ENCODE peak calls at places on chromosomes 16 and 17, in four cellular contexts. V is IMR-90, U is left lung, D is SK-N-SH. H is an unnamed sample.
A peak's percentile ranks its signal among the peaks of the same experiment; 100 is the strongest.

GRCh38 chr16:53991181-53992056 is 287.5 kb downstream of the FTO start:
- DNase-seq in D (no peak), V (peak; percentile 75), U (peak; percentile 55), H (no peak)

GRCh38 chr17:65346166-65346565 is 209.0 kb downstream of the RGS9 start:
- DNase-seq in V (no peak), U (no peak), D (no peak), H (no peak)

GRCh38 chr17:51640108-51640622 is 379.8 kb downstream of the UTP18 start:
- DNase-seq in V (no peak), D (peak; percentile 27), U (no peak), H (no peak)

GRCh38 chr16:66265556-66266133 is 100.8 kb upstream of the CDH5 start:
- DNase-seq in D (no peak), U (no peak), V (no peak), H (no peak)

GRCh38 chr16:28292731-28293588 is 635 bp downstream of the SBK1 start:
- DNase-seq in U (no peak), D (peak; percentile 74), V (no peak), H (no peak)

GRCh38 chr17:12789976-12790805 is 893 bp downstream of the ARHGAP44 start:
- DNase-seq in U (peak; percentile 33), D (no peak), V (no peak), H (no peak)

GRCh38 chr16:84475643-84476240 is 28.7 kb downstream of the MEAK7 start:
- DNase-seq in D (no peak), V (peak; percentile 8), U (no peak), H (no peak)

GRCh38 chr17:82356028-82356427 is 3.0 kb upstream of the TEX19 start:
- DNase-seq in D (no peak), V (no peak), U (no peak), H (no peak)

GRCh38 chr17:75850928-75851692 is 4.0 kb downstream of the WBP2 start:
- DNase-seq in D (no peak), V (no peak), U (no peak), H (no peak)

GRCh38 chr16:87418216-87418615 is 26.1 kb downstream of the MAP1LC3B start:
- DNase-seq in V (no peak), D (no peak), U (no peak), H (no peak)

GRCh38 chr16:3259829-3260228 is 3.4 kb upstream of the MEFV start:
- DNase-seq in D (no peak), U (no peak), V (no peak), H (no peak)

GRCh38 chr17:46736100-46736499 is 82.4 kb downstream of the WNT3 start:
- DNase-seq in V (no peak), U (no peak), D (no peak), H (no peak)

GRCh38 chr17:11644265-11645212 is 46.3 kb downstream of the DNAH9 start:
- DNase-seq in D (peak; percentile 70), U (peak; percentile 54), V (peak; percentile 36), H (no peak)

GRCh38 chr16:9932919-9933653 is 249.1 kb downstream of the GRIN2A start:
- DNase-seq in D (no peak), U (no peak), V (no peak), H (no peak)

GRCh38 chr17:33057564-33057963 is 65.9 kb downstream of the SPACA3 start:
- DNase-seq in V (no peak), D (no peak), U (no peak), H (no peak)

GRCh38 chr16:49311823-49312222 is 30.2 kb upstream of the CBLN1 start:
- DNase-seq in U (no peak), V (no peak), D (no peak), H (no peak)

GRCh38 chr17:45900723-45901415 is 6.5 kb downstream of the MAPT start:
- DNase-seq in D (no peak), U (no peak), V (no peak), H (no peak)

GRCh38 chr17:82084373-82085030 is 13.5 kb downstream of the FASN start:
- DNase-seq in D (no peak), V (no peak), U (no peak), H (no peak)

GRCh38 chr17:57518587-57519118 is 226.4 kb downstream of the CCDC182 start:
- DNase-seq in V (no peak), U (no peak), D (peak; percentile 74), H (no peak)

GRCh38 chr16:49000594-49000993 is 281.0 kb downstream of the CBLN1 start:
- DNase-seq in D (no peak), U (no peak), V (no peak), H (no peak)

GRCh38 chr17:77141846-77142449 is 1.2 kb downstream of the SEC14L1 start:
- DNase-seq in U (no peak), D (no peak), V (no peak), H (no peak)

GRCh38 chr16:397135-397661 is at the start of gene NME4:
- DNase-seq in D (peak; percentile 86), V (no peak), U (no peak), H (no peak)

GRCh38 chr17:80559688-80560290 is 15.2 kb downstream of the RPTOR start:
- DNase-seq in V (peak; percentile 88), U (no peak), D (no peak), H (no peak)

GRCh38 chr17:34750004-34750403 is 170.6 kb downstream of the TMEM132E start:
- DNase-seq in U (no peak), V (no peak), D (no peak), H (no peak)

GRCh38 chr17:40303706-40304450 is 5.1 kb upstream of the RARA start:
- DNase-seq in U (no peak), V (peak; percentile 50), D (peak; percentile 56), H (no peak)

GRCh38 chr16:64238576-64238975 is 883.3 kb downstream of the CDH11 start:
- DNase-seq in D (no peak), U (no peak), V (peak; percentile 23), H (no peak)

GRCh38 chr17:45948881-45949624 is 50.0 kb upstream of the STH start:
- DNase-seq in D (no peak), V (peak; percentile 49), U (peak; percentile 62), H (no peak)

GRCh38 chr16:81367821-81368220 is 53.1 kb downstream of the GAN start:
- DNase-seq in U (no peak), D (no peak), V (no peak), H (no peak)

GRCh38 chr16:79599837-79600635 is 501 bp downstream of the MAF start:
- DNase-seq in U (peak; percentile 62), D (peak; percentile 80), V (no peak), H (no peak)

GRCh38 chr17:17573912-17574311 is 17.6 kb downstream of the PEMT start:
- DNase-seq in U (no peak), D (no peak), V (no peak), H (no peak)

GRCh38 chr17:83195330-83196087 is 116.1 kb downstream of the METRNL start:
- DNase-seq in V (no peak), U (peak; percentile 32), D (no peak), H (no peak)

GRCh38 chr16:50603206-50604064 is 55.2 kb downstream of the NKD1 start:
- DNase-seq in D (no peak), U (no peak), V (no peak), H (no peak)

GRCh38 chr16:84820305-84820684 is 510 bp downstream of the CRISPLD2 start:
- DNase-seq in D (no peak), U (no peak), V (no peak), H (no peak)

GRCh38 chr16:47073223-47074155 is 70.3 kb downstream of the NETO2 start:
- DNase-seq in U (no peak), D (no peak), V (no peak), H (no peak)

GRCh38 chr16:56364865-56365264 is 60.5 kb downstream of the AMFR start:
- DNase-seq in U (no peak), D (no peak), V (no peak), H (no peak)

GRCh38 chr16:48383877-48384304 is 1.3 kb downstream of the SIAH1 start:
- DNase-seq in V (no peak), U (no peak), D (no peak), H (no peak)

GRCh38 chr16:50718061-50718760 is 23.7 kb upstream of the CYLD start:
- DNase-seq in D (peak; percentile 47), V (peak; percentile 36), U (no peak), H (no peak)

GRCh38 chr16:24010440-24011089 is 174.8 kb downstream of the PRKCB start:
- DNase-seq in D (peak; percentile 65), U (peak; percentile 81), V (peak; percentile 65), H (peak; percentile 25)

GRCh38 chr16:24009060-24009459 is 173.3 kb downstream of the PRKCB start:
- DNase-seq in V (no peak), U (no peak), D (no peak), H (no peak)

GRCh38 chr16:24009955-24010354 is 174.2 kb downstream of the PRKCB start:
- DNase-seq in V (no peak), D (no peak), U (no peak), H (no peak)

GRCh38 chr16:24005577-24005976 is 169.8 kb downstream of the PRKCB start:
- DNase-seq in U (no peak), D (no peak), V (no peak), H (no peak)

DNA sequence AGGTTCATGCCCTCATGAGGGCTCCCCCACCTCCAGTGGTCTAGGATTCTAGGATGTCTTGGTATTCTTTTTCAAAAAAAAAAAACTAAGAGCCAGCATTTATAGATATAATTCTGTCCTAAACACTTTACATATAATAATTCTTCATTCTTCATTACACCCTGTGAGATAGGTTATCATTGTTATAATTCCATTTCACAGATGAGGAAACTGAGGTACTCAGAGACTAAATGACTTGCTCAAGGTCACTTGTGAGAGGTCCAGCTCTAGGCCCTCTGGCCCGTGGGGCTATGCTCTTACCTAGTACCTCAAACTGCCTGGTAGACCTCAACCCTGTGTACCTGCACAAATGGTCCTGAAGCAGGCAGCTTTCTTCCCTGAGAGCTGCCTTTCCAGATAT is 172.2 kb downstream of the PRKCB start:
- DNase-seq in V (no peak), D (no peak), U (no peak), H (no peak)
- H3K27me3 ChIP-seq in V (no peaks in the 10 kb centered on the region), D (no peaks in the 10 kb centered on the region), U (peaks cover 3% of the 10 kb centered on the region), H (peaks cover 17% of the 10 kb centered on the region)

GRCh38 chr16:5024632-5025031 is 9.1 kb downstream of the NAGPA start:
- DNase-seq in V (no peak), D (no peak), U (no peak), H (no peak)
- TF ChIP-seq CTCF in V (no peak), D (peak; percentile 41), U (no peak), H (no peak)

GRCh38 chr17:49817993-49818392 is 29.5 kb downstream of the KAT7 start:
- DNase-seq in V (no peak), U (no peak), D (no peak), H (no peak)
- H3K36me3 ChIP-seq in V (peaks cover 33% of the 10 kb centered on the region), U (peaks cover 2% of the 10 kb centered on the region), D (peaks cover 84% of the 10 kb centered on the region), H (peaks cover 81% of the 10 kb centered on the region)

DNA sequence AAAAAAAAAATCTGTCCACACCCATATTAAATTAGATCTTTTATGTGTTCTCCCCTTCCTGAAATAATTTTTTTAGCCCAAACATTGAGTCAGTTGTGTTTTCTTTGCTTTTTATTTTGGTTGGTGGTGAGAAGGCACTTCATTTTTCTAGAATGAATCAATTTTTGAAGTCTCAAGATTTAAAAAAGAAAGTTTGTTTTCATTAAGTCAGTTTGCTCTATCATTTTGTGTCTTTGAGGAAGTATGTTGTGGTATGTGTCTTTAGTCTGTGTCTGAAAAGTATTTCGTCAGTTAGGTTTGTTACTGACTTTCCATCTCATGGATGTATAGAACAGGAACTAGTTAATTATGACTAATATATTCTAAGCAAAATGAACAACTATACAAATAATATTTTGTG is 3.8 kb downstream of the IGF2BP1 start:
- DNase-seq in U (no peak), D (no peak), V (peak; percentile 81), H (no peak)
- H3K27me3 ChIP-seq in U (peaks cover 98% of the 10 kb centered on the region), D (peaks cover 99% of the 10 kb centered on the region), V (peaks cover under 1% of the 10 kb centered on the region), H (peaks cover 71% of the 10 kb centered on the region)